ENCODE peak calls at places on chromosomes 13 and 19, in nine cellular contexts. T is frontal cortex; X is adrenal gland; R is stimulated activated CD4-positive, alpha-beta T cell treated with anti-CD3 and anti-CD28 coated beads, Interleukin-15, amount 100 ng/mL, for 48 hours; F is HTR-8/SVneo; W is NCI-H2029; J is amniotic stem cell; U is NCI-H1092 treated with DMSO at 0.1 percent for 48 hours; E is epithelial cell of proximal tubule. Y is an unnamed sample.

GRCh38 chr13:32911506-32911905 is 104.7 kb upstream of the KL start:
- DNase-seq in T (no peak), X (no peak), R (no peak), F (peak), W (peak), J (no peak), U (peak), E (peak), Y (peak)

GRCh38 chr19:53055117-53055516 is 10.6 kb downstream of the ERVV-2 start:
- DNase-seq in T (no peak), X (no peak), R (no peak), F (peak), W (no peak), J (no peak), U (no peak), E (no peak), Y (no peak)

GRCh38 chr19:14782978-14783545 is 4.7 kb upstream of the ADGRE2 start:
- DNase-seq in T (no peak), X (peak), R (no peak), F (no peak), W (no peak), J (no peak), U (no peak), E (no peak), Y (no peak)

GRCh38 chr13:110874508-110874960 is 40.3 kb downstream of the ANKRD10 start:
- DNase-seq in T (peak), X (peak), R (peak), F (peak), W (peak), J (no peak), U (peak), E (no peak), Y (peak)

GRCh38 chr13:61728468-61728867 is 312.8 kb upstream of the PCDH20 start:
- DNase-seq in T (no peak), X (no peak), R (no peak), F (no peak), W (no peak), J (no peak), U (peak), E (no peak), Y (no peak)

GRCh38 chr19:956747-957451 is 27.2 kb upstream of the WDR18 start:
- DNase-seq in T (no peak), X (no peak), R (no peak), F (no peak), W (no peak), J (peak), U (no peak), E (no peak), Y (no peak)

GRCh38 chr13:98930014-98930625 is 47.7 kb downstream of the DOCK9 start:
- DNase-seq in T (no peak), X (no peak), R (no peak), F (no peak), W (peak), J (no peak), U (no peak), E (no peak), Y (no peak)

GRCh38 chr19:45476349-45476717 is 8.5 kb downstream of the FOSB start:
- DNase-seq in T (no peak), X (no peak), R (no peak), F (no peak), W (no peak), J (no peak), U (no peak), E (no peak), Y (no peak)

GRCh38 chr19:43782689-43783231 is 2.0 kb upstream of the KCNN4 start:
- DNase-seq in T (no peak), X (no peak), R (no peak), F (no peak), W (no peak), J (no peak), U (no peak), E (no peak), Y (no peak)

GRCh38 chr19:53644061-53644816 is 12.4 kb downstream of the DPRX start:
- DNase-seq in T (no peak), X (no peak), R (no peak), F (no peak), W (no peak), J (no peak), U (no peak), E (no peak), Y (no peak)

GRCh38 chr13:101346942-101347728 is 69.2 kb downstream of the NALCN start:
- DNase-seq in T (no peak), X (no peak), R (no peak), F (no peak), W (no peak), J (no peak), U (no peak), E (no peak), Y (no peak)

Y was measured in dermis microvascular lymphatic vessel endothelial cell.